ENCODE peak calls at places on chromosomes 5 and 9, in eight cellular contexts. A is H1, H is right lobe of liver, U is HCT116, G is sigmoid colon, X is esophagus squamous epithelium, Z is uterus, M is IMR-90. O is an unnamed sample.

GRCh38 chr9:136512651-136513066 is 29.8 kb upstream of the SEC16A start:
- DNase-seq in A (no peak), H (no peak), U (no peak), G (no peak), X (no peak), Z (no peak), M (no peak), O (no peak)

GRCh38 chr5:72427488-72428437 is 79.4 kb downstream of the ZNF366 start:
- DNase-seq in A (no peak), H (no peak), U (no peak), G (no peak), X (no peak), Z (no peak), M (peak; percentile 49), O (peak; percentile 22)

GRCh38 chr5:125209650-125210049 is 463.2 kb upstream of the ZNF608 start:
- DNase-seq in A (no peak), H (no peak), U (no peak), G (no peak), X (no peak), Z (no peak), M (no peak), O (peak; percentile 72)

GRCh38 chr5:170305016-170305645 is 7.6 kb upstream of the LCP2 start:
- DNase-seq in A (no peak), H (no peak), U (no peak), G (no peak), X (no peak), Z (no peak), M (no peak), O (no peak)

GRCh38 chr9:137724114-137724445 is 105.3 kb downstream of the EHMT1 start:
- DNase-seq in A (peak; percentile 61), H (no peak), U (no peak), G (no peak), X (no peak), Z (no peak), M (peak; percentile 18), O (no peak)

GRCh38 chr5:180785151-180785781 is 17.3 kb downstream of the MGAT1 start:
- DNase-seq in A (no peak), H (no peak), U (no peak), G (no peak), X (no peak), Z (no peak), M (peak; percentile 87), O (peak; percentile 64)

GRCh38 chr5:104942735-104943134 is 1380.1 kb upstream of the NUDT12 start:
- DNase-seq in A (no peak), H (no peak), U (no peak), G (no peak), X (no peak), Z (no peak), M (no peak), O (no peak)

GRCh38 chr9:114551750-114552685 is 35.6 kb upstream of the ATP6V1G1 start:
- DNase-seq in A (peak; percentile 19), H (no peak), U (peak; percentile 92), G (peak; percentile 68), X (no peak), Z (peak; percentile 74), M (peak; percentile 98), O (peak; percentile 51)

GRCh38 chr9:97703437-97704326 is 6.5 kb upstream of the XPA start:
- DNase-seq in A (no peak), H (no peak), U (peak; percentile 87), G (no peak), X (no peak), Z (peak; percentile 42), M (peak; percentile 80), O (peak; percentile 50)

GRCh38 chr9:122777935-122778671 is 10.6 kb upstream of the OR5C1 start:
- DNase-seq in A (no peak), H (no peak), U (no peak), G (no peak), X (no peak), Z (no peak), M (peak; percentile 79), O (no peak)

GRCh38 chr9:101601904-101602765 is 7.4 kb upstream of the PPP3R2 start:
- DNase-seq in A (no peak), H (no peak), U (peak; percentile 31), G (no peak), X (no peak), Z (no peak), M (peak; percentile 51), O (peak; percentile 22)

GRCh38 chr5:54743997-54744788 is 226.6 kb downstream of the SNX18 start:
- DNase-seq in A (no peak), H (no peak), U (no peak), G (no peak), X (peak; percentile 29), Z (no peak), M (peak; percentile 99), O (peak; percentile 55)

GRCh38 chr5:96282020-96282419 is 151.0 kb downstream of the PCSK1 start:
- DNase-seq in A (no peak), H (no peak), U (no peak), G (no peak), X (no peak), Z (no peak), M (no peak), O (no peak)

GRCh38 chr9:26850995-26851394 is 41.6 kb downstream of the CAAP1 start:
- DNase-seq in A (no peak), H (no peak), U (no peak), G (no peak), X (no peak), Z (no peak), M (no peak), O (no peak)

GRCh38 chr5:112848116-112848811 is 12.8 kb upstream of the SRP19 start:
- DNase-seq in A (no peak), H (no peak), U (peak; percentile 68), G (no peak), X (no peak), Z (no peak), M (peak; percentile 78), O (no peak)

DNA sequence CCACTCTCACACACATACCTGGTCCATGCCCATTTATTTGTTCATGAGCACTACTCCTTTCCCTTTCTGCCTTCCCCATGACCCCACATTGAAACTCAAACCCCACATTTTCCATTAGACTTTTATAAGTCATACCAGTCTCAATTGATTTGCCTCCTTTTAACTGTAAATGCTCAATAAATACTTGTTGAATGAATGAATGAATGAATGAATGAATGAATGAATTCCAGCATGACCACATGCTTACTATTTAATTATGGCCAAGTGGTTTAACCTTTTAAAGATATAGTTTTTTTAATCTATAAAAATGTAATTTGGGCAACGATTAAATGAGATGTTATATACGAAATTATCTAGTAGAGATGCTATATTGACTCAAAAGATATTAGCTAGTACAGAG is 54.1 kb upstream of the GRAMD2B start:
- DNase-seq in A (no peak), H (no peak), U (no peak), G (no peak), X (no peak), Z (no peak), M (no peak), O (no peak)
- H3K4me1 ChIP-seq in A (peaks cover 9% of the 10 kb centered on the region), H (peaks cover 45% of the 10 kb centered on the region), U (peaks cover 27% of the 10 kb centered on the region), G (peaks cover 24% of the 10 kb centered on the region), X (no peaks in the 10 kb centered on the region), Z (no peaks in the 10 kb centered on the region), M (peaks cover 19% of the 10 kb centered on the region), O (peaks cover 69% of the 10 kb centered on the region)

DNA sequence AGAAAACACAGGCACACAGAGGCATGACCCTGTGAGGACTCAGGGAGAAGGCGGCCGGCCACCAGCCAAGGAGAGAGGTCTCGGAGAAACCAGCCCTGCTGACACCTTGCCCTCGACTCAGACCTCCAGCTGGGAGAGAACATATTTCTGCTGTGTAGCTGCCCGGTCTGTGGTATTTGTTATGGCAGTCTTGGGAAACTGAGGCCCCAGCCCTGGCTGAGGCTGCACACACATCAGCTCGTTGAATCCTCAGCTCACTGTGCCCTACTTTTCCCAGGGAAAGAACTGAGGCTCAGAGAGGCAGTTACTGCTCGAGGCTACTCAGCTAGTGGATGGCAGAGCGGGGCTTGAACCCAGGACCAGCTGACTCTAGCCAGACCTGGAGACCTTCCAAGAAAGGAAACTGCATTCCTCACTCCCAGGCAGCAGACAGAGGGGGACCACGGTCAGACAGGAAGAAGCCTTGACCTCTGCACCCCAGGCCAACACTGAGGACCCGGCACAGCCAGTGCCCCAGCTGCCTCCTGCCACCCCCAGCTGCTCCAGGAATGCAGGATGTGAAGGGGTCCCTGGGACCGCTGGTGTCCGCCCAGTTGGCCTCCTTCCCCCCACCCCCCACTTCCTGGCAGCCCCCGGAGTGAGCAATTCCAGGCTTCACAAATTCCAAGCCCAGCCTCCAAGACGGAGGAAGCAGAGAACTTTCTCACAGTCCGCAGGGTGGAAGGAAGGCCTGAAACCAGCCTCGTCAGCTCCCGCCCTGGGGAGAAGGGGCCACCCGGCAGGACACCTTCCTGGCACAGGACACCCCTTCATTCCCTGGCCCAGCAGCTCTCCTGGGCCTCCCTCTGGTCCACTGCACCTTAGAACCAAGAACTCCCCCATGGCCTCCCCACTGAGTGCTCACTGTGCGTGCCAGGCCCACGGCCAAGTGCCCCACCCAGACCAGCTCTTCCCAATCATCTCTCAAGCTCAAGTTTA is 69.9 kb downstream of the LRSAM1 start:
- DNase-seq in A (no peak), H (peak; percentile 47), U (no peak), G (no peak), X (no peak), Z (no peak), M (peak; percentile 83), O (no peak)
- TF ChIP-seq POLR2A in A (no peak), H (no peak), U (no peak), G (no peak), X (no peak), Z (no peak), M (no peak), O (no peak)

GRCh38 chr5:110346893-110347358 is 379.5 kb downstream of the TMEM232 start:
- DNase-seq in A (no peak), H (no peak), U (no peak), G (no peak), X (no peak), Z (no peak), M (no peak), O (no peak)

GRCh38 chr5:110345623-110346022 is 380.8 kb downstream of the TMEM232 start:
- DNase-seq in A (no peak), H (no peak), U (no peak), G (no peak), X (no peak), Z (no peak), M (no peak), O (no peak)

GRCh38 chr5:110351451-110351850 is 375.0 kb downstream of the TMEM232 start:
- DNase-seq in A (no peak), H (no peak), U (no peak), G (no peak), X (no peak), Z (no peak), M (no peak), O (no peak)

GRCh38 chr5:110343616-110344015 is 382.9 kb downstream of the TMEM232 start:
- DNase-seq in A (no peak), H (no peak), U (no peak), G (no peak), X (no peak), Z (no peak), M (no peak), O (no peak)

DNA sequence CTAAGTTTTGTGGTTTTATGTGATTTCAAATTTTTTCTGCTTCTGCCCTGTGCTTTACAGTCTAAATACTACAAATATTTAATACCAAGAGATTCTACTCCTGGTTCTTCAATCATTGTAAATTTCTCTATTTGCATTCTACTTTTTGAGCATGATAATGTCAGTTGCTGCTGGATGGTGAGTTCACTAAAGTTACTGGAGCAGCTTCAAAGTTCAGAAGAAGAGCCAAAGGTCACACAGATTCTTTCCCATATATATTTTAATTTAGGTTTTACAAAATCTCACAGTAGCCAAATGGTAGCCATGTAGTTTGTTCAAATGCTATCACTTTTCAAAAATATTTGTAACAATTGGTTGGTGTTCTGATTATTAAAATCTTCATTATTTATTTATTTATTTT is 378.7 kb downstream of the TMEM232 start:
- DNase-seq in A (no peak), H (no peak), U (no peak), G (no peak), X (no peak), Z (no peak), M (no peak), O (no peak)
- H3K27ac ChIP-seq in A (no peak overlapping the region), H (no peak overlapping the region), U (no peak overlapping the region), G (no peak overlapping the region), X (no peak overlapping the region), Z (no peak overlapping the region), M (no peak overlapping the region), O (peak overlapping the region; percentile 45)

GRCh38 chr9:134724912-134725604 is 83.5 kb downstream of the COL5A1 start:
- DNase-seq in A (no peak), H (no peak), U (no peak), G (peak; percentile 61), X (no peak), Z (no peak), M (no peak), O (no peak)
- H3K4me1 ChIP-seq in A (no peaks in the 10 kb centered on the region), H (no peaks in the 10 kb centered on the region), U (no peaks in the 10 kb centered on the region), G (peaks cover 47% of the 10 kb centered on the region), X (no peaks in the 10 kb centered on the region), Z (no peaks in the 10 kb centered on the region), M (peaks cover 20% of the 10 kb centered on the region), O (no peaks in the 10 kb centered on the region)